ENCODE peak calls at places on chromosomes 1 and 21, in nine cellular contexts. U is pancreas, W is hepatocyte, R is mesenchymal stem cell, B is tibial nerve, T is adipocyte, Q is upper lobe of right lung, S is uterus, H is right cardiac atrium. I is an unnamed sample. For H3K4me1, the result is how much of the 10 kb centered on the place peaks cover.

GRCh38 chr21:29300547-29301138 is 1.9 kb downstream of the BACH1 start:
- DNase-seq in T (no peak), W (no peak), Q (no peak), U (no peak), B (no peak), H (no peak), R (no peak), S (no peak), I (no peak)

GRCh38 chr1:966603-967295 is 467 bp downstream of the PLEKHN1 start:
- DNase-seq in W (peak), Q (peak), B (peak), H (peak), R (peak), T (peak), S (peak), U (peak), I (peak)

GRCh38 chr1:245235156-245235555 is 80.4 kb downstream of the KIF26B start:
- DNase-seq in S (no peak), Q (peak), W (no peak), U (no peak), B (no peak), H (no peak), R (no peak), T (peak), I (no peak)

GRCh38 chr1:231844986-231845502 is 218.5 kb downstream of the DISC1 start:
- DNase-seq in U (no peak), R (peak), W (no peak), T (no peak), Q (no peak), B (no peak), S (no peak), H (no peak), I (no peak)

GRCh38 chr1:61182049-61182448 is 99.7 kb downstream of the NFIA start:
- DNase-seq in U (no peak), T (peak), B (peak), H (no peak), S (no peak), W (peak), Q (no peak), R (peak), I (peak)

GRCh38 chr1:199399996-199400714 is 627.4 kb upstream of the NR5A2 start:
- DNase-seq in B (no peak), T (no peak), W (no peak), H (no peak), Q (no peak), U (no peak), S (no peak), R (no peak), I (no peak)

GRCh38 chr1:8343464-8344001 is 25.6 kb downstream of the SLC45A1 start:
- DNase-seq in R (peak), H (peak), W (peak), Q (peak), S (peak), U (no peak), B (peak), T (peak), I (peak)

GRCh38 chr1:167974698-167975097 is 37.8 kb upstream of the MPC2 start:
- DNase-seq in U (no peak), B (no peak), R (no peak), T (no peak), W (no peak), Q (no peak), S (no peak), H (no peak), I (no peak)

GRCh38 chr1:87953109-87953508 is 624.4 kb downstream of the LMO4 start:
- DNase-seq in T (no peak), H (no peak), Q (no peak), W (no peak), R (no peak), S (no peak), U (no peak), B (no peak), I (no peak)

GRCh38 chr1:172793823-172794222 is 134.9 kb downstream of the FASLG start:
- DNase-seq in U (no peak), Q (no peak), T (no peak), S (no peak), H (no peak), B (no peak), W (no peak), R (no peak), I (no peak)

GRCh38 chr1:17328855-17329254 is 20.9 kb downstream of the PADI4 start:
- DNase-seq in R (no peak), B (no peak), H (no peak), T (no peak), U (no peak), Q (no peak), S (no peak), W (no peak), I (no peak)

GRCh38 chr1:22096036-22096435 is 43.5 kb downstream of the CDC42 start:
- DNase-seq in T (no peak), H (no peak), U (no peak), W (no peak), S (no peak), R (no peak), B (no peak), Q (no peak), I (no peak)

GRCh38 chr21:44874240-44874496 is 678 bp upstream of the PTTG1IP start:
- DNase-seq in S (no peak), H (no peak), Q (no peak), T (no peak), U (no peak), B (no peak), W (no peak), R (peak), I (no peak)

GRCh38 chr21:25977068-25977611 is 193.4 kb downstream of the APP start:
- DNase-seq in B (no peak), H (no peak), S (no peak), U (no peak), Q (no peak), W (no peak), T (no peak), R (no peak), I (no peak)

GRCh38 chr1:51636765-51637522 is 20.1 kb downstream of the OSBPL9 start:
- DNase-seq in H (no peak), U (no peak), S (peak), Q (no peak), B (peak), R (peak), T (peak), W (peak), I (peak)

GRCh38 chr1:12438349-12438924 is 179.6 kb downstream of the DHRS3 start:
- DNase-seq in Q (no peak), W (no peak), R (no peak), H (peak), U (no peak), T (no peak), B (no peak), S (no peak), I (no peak)

GRCh38 chr21:38574895-38575294 is 76.6 kb upstream of the ERG start:
- DNase-seq in U (no peak), R (no peak), S (no peak), Q (no peak), B (no peak), H (no peak), W (no peak), T (no peak), I (no peak)

GRCh38 chr1:17108786-17109185 is 10.5 kb downstream of the PADI2 start:
- DNase-seq in S (no peak), B (no peak), H (no peak), Q (no peak), W (no peak), R (no peak), T (no peak), U (no peak), I (no peak)

GRCh38 chr1:148362141-148362929 is 120.8 kb downstream of the PPIAL4G start:
- DNase-seq in H (no peak), B (no peak), T (no peak), S (no peak), R (no peak), Q (peak), U (no peak), W (peak), I (no peak)

GRCh38 chr1:86068841-86069756 is 87.5 kb downstream of the COL24A1 start:
- DNase-seq in U (no peak), B (no peak), H (peak), R (peak), Q (no peak), S (no peak), T (no peak), W (no peak), I (peak)

GRCh38 chr1:8061210-8061609 is 35.1 kb upstream of the ERRFI1 start:
- DNase-seq in T (peak), H (no peak), U (no peak), S (peak), Q (no peak), R (peak), W (peak), B (peak), I (peak)

GRCh38 chr1:46622341-46622740 is 5.7 kb upstream of the MOB3C start:
- DNase-seq in U (no peak), B (no peak), Q (no peak), W (no peak), T (peak), R (peak), H (no peak), S (no peak), I (peak)

GRCh38 chr1:246114369-246114768 is 392.7 kb downstream of the SMYD3 start:
- DNase-seq in B (no peak), S (no peak), T (no peak), R (no peak), W (no peak), Q (no peak), U (no peak), H (no peak), I (no peak)

GRCh38 chr1:208098758-208099157 is 145.4 kb downstream of the PLXNA2 start:
- DNase-seq in R (no peak), T (no peak), B (no peak), S (no peak), Q (no peak), U (no peak), W (no peak), H (no peak), I (no peak)

GRCh38 chr1:106494646-106495045 is 561.8 kb upstream of the PRMT6 start:
- DNase-seq in B (no peak), S (no peak), U (no peak), T (no peak), R (no peak), H (no peak), Q (no peak), W (no peak), I (no peak)

GRCh38 chr1:89539135-89539534 is 14.5 kb downstream of the LRRC8B start:
- DNase-seq in R (no peak), S (no peak), W (no peak), T (no peak), U (no peak), B (no peak), Q (no peak), H (no peak), I (no peak)

GRCh38 chr1:51847294-51847920 is 31.1 kb downstream of the NRDC start:
- DNase-seq in S (no peak), W (no peak), B (no peak), H (no peak), Q (no peak), R (no peak), U (no peak), T (no peak), I (no peak)

GRCh38 chr1:12141533-12141855 is 25.3 kb upstream of the TNFRSF1B start:
- DNase-seq in R (no peak), W (no peak), H (no peak), Q (no peak), U (no peak), S (no peak), T (no peak), B (no peak), I (no peak)

GRCh38 chr21:40618216-40618615 is 228.7 kb downstream of the DSCAM start:
- DNase-seq in Q (no peak), H (no peak), B (no peak), R (no peak), U (no peak), T (no peak), S (no peak), W (no peak), I (no peak)

GRCh38 chr1:22709891-22710687 is 550 bp upstream of the EPHB2 start:
- DNase-seq in R (peak), U (no peak), Q (peak), H (peak), B (peak), T (peak), W (peak), S (peak), I (peak)

GRCh38 chr1:59122527-59122926 is 174.4 kb upstream of the FGGY start:
- DNase-seq in R (no peak), S (no peak), H (no peak), U (no peak), B (no peak), Q (no peak), T (no peak), W (no peak), I (no peak)

GRCh38 chr1:33349081-33349759 is 28.3 kb upstream of the A3GALT2 start:
- DNase-seq in Q (peak), H (peak), T (peak), R (no peak), S (peak), W (peak), U (peak), B (no peak), I (peak)

GRCh38 chr1:20956272-20956671 is 169.2 kb upstream of the HP1BP3 start:
- DNase-seq in W (no peak), S (no peak), T (no peak), B (no peak), R (no peak), Q (no peak), H (no peak), U (no peak), I (no peak)

GRCh38 chr1:169696273-169697100 is 14.9 kb downstream of the SELL start:
- DNase-seq in S (no peak), T (no peak), R (no peak), Q (no peak), H (no peak), U (no peak), W (no peak), B (no peak), I (no peak)
- H3K4me1 ChIP-seq in S (under half), T (under half), R (under half), Q (under half), H (under half), U (under half), W (under half), B (under half), I (under half)

GRCh38 chr21:37380349-37381323 is 14.1 kb downstream of the DYRK1A start:
- DNase-seq in R (no peak), T (no peak), Q (no peak), B (no peak), U (no peak), H (peak), S (no peak), W (no peak), I (no peak)
- H3K4me1 ChIP-seq in R (under half), T (under half), Q (half or more), B (under half), U (under half), H (under half), S (under half), W (under half), I (under half)

GRCh38 chr1:227218870-227219578 is 99.3 kb downstream of the CDC42BPA start:
- DNase-seq in S (no peak), H (peak), W (no peak), B (no peak), U (no peak), R (no peak), Q (no peak), T (no peak), I (no peak)

GRCh38 chr1:227215863-227216510 is 102.3 kb downstream of the CDC42BPA start:
- DNase-seq in R (no peak), S (no peak), W (no peak), H (no peak), T (no peak), Q (no peak), U (no peak), B (no peak), I (no peak)

GRCh38 chr1:227214170-227214569 is 104.1 kb downstream of the CDC42BPA start:
- DNase-seq in S (no peak), U (no peak), H (no peak), Q (no peak), W (no peak), B (no peak), T (no peak), R (no peak), I (no peak)

GRCh38 chr1:227223407-227223806 is 94.9 kb downstream of the CDC42BPA start:
- DNase-seq in Q (no peak), S (no peak), W (no peak), B (no peak), R (no peak), U (no peak), H (no peak), T (no peak), I (no peak)

GRCh38 chr1:227219715-227220292 is 98.5 kb downstream of the CDC42BPA start:
- DNase-seq in S (no peak), H (no peak), Q (no peak), U (no peak), B (no peak), W (no peak), R (no peak), T (no peak), I (no peak)
- H3K4me1 ChIP-seq in S (under half), H (under half), Q (under half), U (under half), B (under half), W (under half), R (under half), T (under half), I (under half)

GRCh38 chr1:204442376-204443259 is 31.0 kb upstream of the PPP1R15B start:
- DNase-seq in S (no peak), W (no peak), U (no peak), Q (no peak), R (no peak), H (no peak), T (peak), B (no peak), I (no peak)
- H3K4me1 ChIP-seq in S (under half), W (under half), U (under half), Q (under half), R (under half), H (under half), T (under half), B (under half), I (under half)

GRCh38 chr1:67647036-67647798 is 37.8 kb upstream of the GADD45A start:
- DNase-seq in T (no peak), H (peak), W (peak), R (peak), Q (no peak), B (peak), S (no peak), U (no peak), I (peak)
- H3K4me1 ChIP-seq in T (under half), H (under half), W (under half), R (under half), Q (under half), B (under half), S (under half), U (under half), I (half or more)

GRCh38 chr1:234770924-234771540 is 161.1 kb upstream of the IRF2BP2 start:
- DNase-seq in R (no peak), Q (no peak), S (no peak), H (no peak), T (no peak), W (no peak), B (no peak), U (no peak), I (no peak)

GRCh38 chr1:234770031-234770795 is 160.2 kb upstream of the IRF2BP2 start:
- DNase-seq in W (peak), Q (no peak), R (no peak), U (no peak), H (no peak), B (no peak), S (no peak), T (no peak), I (no peak)

GRCh38 chr1:234768171-234768568 is 158.2 kb upstream of the IRF2BP2 start:
- DNase-seq in U (no peak), B (no peak), R (no peak), T (no peak), Q (no peak), S (no peak), W (peak), H (no peak), I (no peak)

GRCh38 chr1:234769284-234769998 is 159.5 kb upstream of the IRF2BP2 start:
- DNase-seq in B (no peak), W (no peak), T (no peak), R (no peak), U (no peak), H (no peak), Q (no peak), S (no peak), I (no peak)

DNA sequence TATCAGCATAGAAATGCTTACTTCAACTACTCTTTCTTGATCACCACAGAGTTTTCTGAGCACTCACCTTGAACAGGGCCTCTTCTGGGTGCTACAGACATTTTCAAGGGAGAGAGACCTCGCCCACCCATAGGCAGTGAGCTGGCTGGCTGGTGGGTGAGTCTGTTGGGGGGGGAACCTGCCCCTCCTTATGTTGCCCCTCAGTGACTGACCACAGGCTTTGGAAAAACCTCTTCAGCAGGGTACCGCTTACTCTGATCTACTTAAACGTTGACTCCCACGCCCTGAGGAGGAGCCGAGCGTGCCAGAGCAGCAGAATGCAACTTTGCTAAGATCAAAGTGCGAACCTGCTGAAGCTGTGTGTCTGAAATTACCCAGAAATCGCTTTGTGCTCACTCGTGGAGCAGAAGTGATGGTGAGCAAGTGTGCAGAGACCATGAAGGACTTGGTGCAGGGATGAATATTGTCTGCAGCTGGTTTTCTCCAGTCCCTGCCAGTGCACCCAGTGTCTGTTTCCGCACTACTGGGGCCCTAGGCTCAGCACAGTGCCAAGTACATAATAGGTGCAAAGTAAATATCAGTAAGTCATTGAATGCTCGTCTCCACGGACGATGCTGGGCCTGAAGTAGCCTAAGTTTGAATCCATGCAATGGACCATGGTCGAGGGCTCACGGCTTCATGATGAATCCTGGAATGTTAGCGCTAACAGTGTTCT is 158.7 kb upstream of the IRF2BP2 start:
- DNase-seq in R (no peak), W (peak), U (no peak), S (no peak), T (no peak), H (no peak), Q (no peak), B (no peak), I (no peak)
- H3K4me1 ChIP-seq in R (under half), W (under half), U (under half), S (under half), T (under half), H (under half), Q (under half), B (under half), I (under half)

GRCh38 chr1:79469121-79469520 is 462.6 kb upstream of the ADGRL4 start:
- DNase-seq in B (no peak), W (no peak), T (no peak), R (no peak), S (no peak), Q (no peak), U (no peak), H (no peak), I (no peak)

GRCh38 chr1:79478160-79478559 is 471.6 kb upstream of the ADGRL4 start:
- DNase-seq in T (no peak), U (no peak), Q (no peak), R (no peak), H (peak), B (no peak), W (no peak), S (no peak), I (no peak)

GRCh38 chr1:79472067-79472656 is 465.6 kb upstream of the ADGRL4 start:
- DNase-seq in H (no peak), Q (no peak), T (no peak), B (no peak), R (no peak), S (no peak), U (no peak), W (no peak), I (no peak)
- H3K4me1 ChIP-seq in H (under half), Q (under half), T (under half), B (under half), R (under half), S (under half), U (under half), W (under half), I (under half)

GRCh38 chr1:154969741-154970452 is 650 bp downstream of the SHC1 start:
- DNase-seq in T (peak), S (peak), U (no peak), B (no peak), W (no peak), R (no peak), Q (no peak), H (peak), I (no peak)

GRCh38 chr1:154969246-154969645 is 1.3 kb downstream of the SHC1 start:
- DNase-seq in U (no peak), R (no peak), Q (no peak), H (peak), S (no peak), T (no peak), W (no peak), B (no peak), I (no peak)

GRCh38 chr1:154966111-154966510 is 4.4 kb downstream of the SHC1 start:
- DNase-seq in Q (no peak), H (no peak), R (no peak), T (no peak), S (no peak), W (no peak), B (no peak), U (no peak), I (no peak)

GRCh38 chr1:154968731-154969130 is 1.8 kb downstream of the SHC1 start:
- DNase-seq in R (no peak), H (peak), B (no peak), S (no peak), U (no peak), Q (no peak), W (no peak), T (no peak), I (peak)

GRCh38 chr1:154967331-154967950 is 3.1 kb downstream of the SHC1 start:
- DNase-seq in R (no peak), B (no peak), Q (no peak), H (no peak), T (no peak), S (no peak), U (no peak), W (no peak), I (no peak)
- H3K4me1 ChIP-seq in R (under half), B (under half), Q (under half), H (under half), T (under half), S (under half), U (under half), W (under half), I (under half)

GRCh38 chr1:40050863-40051262 is 10.3 kb downstream of the CAP1 start:
- DNase-seq in W (no peak), H (no peak), R (no peak), T (no peak), S (no peak), B (no peak), U (no peak), Q (no peak), I (no peak)
- H3K4me1 ChIP-seq in W (under half), H (under half), R (under half), T (under half), S (under half), B (half or more), U (under half), Q (half or more), I (under half)

I was measured in SJCRH30.